ENCODE peak calls at places on chromosomes 5 and 9, in four cellular contexts. Q is HepG2, D is H1, I is GM12878. O is an unnamed sample.

GRCh38 chr9:100028201-100028784 is 70.5 kb downstream of the ERP44 start:
- DNase-seq in Q (peak), D (peak), I (peak), O (peak)

GRCh38 chr5:69414885-69415583 is at the start of gene MARVELD2:
- DNase-seq in Q (peak), D (peak), I (no peak), O (peak)

GRCh38 chr5:3190930-3191329 is 404.7 kb upstream of the IRX1 start:
- DNase-seq in Q (no peak), D (no peak), I (no peak), O (no peak)

GRCh38 chr5:6634327-6634713 is 1.1 kb downstream of the SRD5A1 start:
- DNase-seq in Q (no peak), D (no peak), I (no peak), O (peak)

GRCh38 chr5:114702111-114702510 is 340.2 kb downstream of the KCNN2 start:
- DNase-seq in Q (no peak), D (no peak), I (no peak), O (no peak)

GRCh38 chr5:179330186-179330900 is 14.9 kb downstream of the ADAMTS2 start:
- DNase-seq in Q (no peak), D (no peak), I (no peak), O (no peak)

GRCh38 chr9:101585740-101586139 is 9.0 kb downstream of the PPP3R2 start:
- DNase-seq in Q (no peak), D (no peak), I (no peak), O (no peak)

GRCh38 chr9:8599937-8600336 is 800.4 kb upstream of the DMAC1 start:
- DNase-seq in Q (no peak), D (peak), I (no peak), O (no peak)

GRCh38 chr5:106862450-106863193 is 808.1 kb downstream of the EFNA5 start:
- DNase-seq in Q (no peak), D (no peak), I (no peak), O (peak)

GRCh38 chr9:14428781-14429230 is 114.9 kb upstream of the NFIB start:
- DNase-seq in Q (peak), D (peak), I (no peak), O (peak)

GRCh38 chr9:35829084-35829763 is at the start of gene TMEM8B:
- DNase-seq in Q (peak), D (no peak), I (no peak), O (peak)

GRCh38 chr9:25964239-25964638 is 286.0 kb upstream of the TUSC1 start:
- DNase-seq in Q (peak), D (peak), I (no peak), O (peak)

GRCh38 chr5:100553209-100553608 is 18.0 kb downstream of the FAM174A start:
- DNase-seq in Q (no peak), D (no peak), I (no peak), O (no peak)

GRCh38 chr5:150320048-150320555 is 17.4 kb upstream of the ARSI start:
- DNase-seq in Q (no peak), D (no peak), I (no peak), O (no peak)

GRCh38 chr9:136840140-136840876 is 2.0 kb upstream of the AJM1 start:
- DNase-seq in Q (no peak), D (no peak), I (no peak), O (peak)

GRCh38 chr9:31868830-31869229 is 515.6 kb upstream of the ACO1 start:
- DNase-seq in Q (no peak), D (no peak), I (no peak), O (no peak)

GRCh38 chr9:115035872-115036612 is 81.9 kb downstream of the TNC start:
- DNase-seq in Q (no peak), D (no peak), I (peak), O (no peak)

GRCh38 chr5:59321631-59322030 is 571.9 kb downstream of the PDE4D start:
- DNase-seq in Q (no peak), D (no peak), I (no peak), O (no peak)

GRCh38 chr5:59319286-59319685 is 574.2 kb downstream of the PDE4D start:
- DNase-seq in Q (no peak), D (no peak), I (no peak), O (no peak)

GRCh38 chr5:59317772-59318205 is 575.7 kb downstream of the PDE4D start:
- DNase-seq in Q (no peak), D (no peak), I (no peak), O (no peak)

GRCh38 chr5:59320420-59320819 is 573.1 kb downstream of the PDE4D start:
- DNase-seq in Q (no peak), D (no peak), I (no peak), O (no peak)

DNA sequence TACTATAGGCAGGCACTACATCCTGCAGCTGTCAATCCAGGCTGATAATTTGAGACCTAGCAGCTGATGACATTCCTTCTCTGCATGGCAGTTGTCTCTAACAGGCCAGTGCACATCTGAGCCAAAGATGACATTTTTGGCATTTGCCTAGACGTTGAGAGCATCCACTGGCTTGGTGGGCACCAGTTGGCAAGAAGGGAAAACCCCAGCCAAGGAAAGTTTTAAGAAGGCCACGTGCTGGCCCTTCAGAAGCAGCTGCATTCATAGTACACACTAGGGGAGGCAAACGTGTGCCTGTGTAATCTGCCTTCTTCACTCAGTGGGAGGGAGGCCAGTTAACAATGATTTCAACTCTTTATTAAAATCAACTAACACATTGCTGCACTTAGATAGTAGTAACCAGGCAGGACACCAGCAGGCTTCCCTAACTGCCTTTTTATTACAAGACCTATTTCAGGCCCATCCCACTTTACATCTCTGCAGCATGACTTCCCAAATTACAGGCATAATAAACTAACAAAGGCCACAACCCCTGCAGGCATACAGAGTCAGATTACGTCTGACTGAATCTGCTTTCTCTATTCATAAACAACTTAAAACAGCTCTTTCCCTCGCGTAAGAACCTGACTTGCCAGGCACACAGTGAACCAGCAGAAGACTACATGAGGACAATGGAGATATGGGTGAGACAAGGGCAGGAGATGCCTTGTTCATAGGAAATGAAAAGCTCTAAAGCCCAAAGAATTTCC is 576.3 kb downstream of the PDE4D start:
- DNase-seq in Q (no peak), D (no peak), I (no peak), O (peak)
- TF ChIP-seq RFX5 in Q (no peak), D (no peak), I (no peak), O (no peak)

GRCh38 chr9:127158995-127159801 is 36.8 kb upstream of the ANGPTL2 start:
- DNase-seq in Q (peak), D (peak), I (no peak), O (peak)
- TF ChIP-seq TCF12 in Q (no peak), D (no peak), I (no peak), O (peak)

GRCh38 chr9:90333226-90333625 is 309.4 kb downstream of the DIRAS2 start:
- DNase-seq in Q (no peak), D (no peak), I (no peak), O (no peak)
- H3K4me3 ChIP-seq in Q (no peak), D (no peak), I (no peak), O (no peak)

DNA sequence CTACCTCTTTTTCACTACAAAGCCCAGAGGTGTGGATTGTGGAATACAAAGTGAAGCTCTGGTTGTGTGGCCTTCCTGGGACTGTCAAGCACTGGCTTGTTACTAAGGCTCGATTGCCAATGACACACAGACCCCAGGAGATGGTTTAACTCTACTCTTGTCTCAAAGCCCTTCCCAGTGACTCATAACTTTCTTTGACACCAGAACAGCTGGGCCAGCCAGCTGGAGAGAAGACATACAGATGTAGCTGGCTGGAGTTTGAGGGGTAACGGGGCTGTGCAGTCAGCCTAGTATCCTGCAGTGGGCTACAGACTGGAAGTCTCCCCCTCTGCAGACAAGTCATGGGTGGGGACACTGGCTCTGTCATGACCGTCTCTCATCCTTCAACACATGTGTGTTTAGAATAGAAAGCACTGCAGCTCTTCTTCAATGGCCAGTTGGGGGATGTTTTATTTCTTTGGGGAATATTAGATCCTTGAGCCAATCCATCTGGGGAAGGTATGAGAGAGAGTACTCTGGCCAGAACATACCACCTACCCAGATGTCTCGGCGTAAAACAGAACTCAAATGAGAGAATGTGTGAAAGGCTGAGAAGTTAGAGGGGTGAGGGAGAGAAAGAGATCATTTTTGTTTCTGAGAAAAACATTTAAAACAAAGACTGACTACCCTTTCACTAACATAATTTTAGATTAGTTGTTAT is 53.3 kb downstream of the SEMA6A start:
- DNase-seq in Q (no peak), D (no peak), I (no peak), O (no peak)
- TF ChIP-seq RFX5 in Q (no peak), D (no peak), I (no peak), O (no peak)

GRCh38 chr5:355379-355935 is 33.9 kb downstream of the AHRR start:
- DNase-seq in Q (no peak), D (no peak), I (no peak), O (no peak)
- TF ChIP-seq TCF12 in Q (no peak), D (no peak), I (no peak), O (no peak)